ENCODE peak calls at places on chromosome 12, in five cellular contexts. P, Q, M, Z and U are unnamed samples.

GRCh38 chr12:2739832-2740641 is 54.7 kb upstream of the FKBP4 start:
- DNase-seq in M (peak), Z (no peak), Q (no peak), P (no peak), U (no peak)

GRCh38 chr12:75635606-75636444 is 124.4 kb upstream of the KRR1 start:
- DNase-seq in Q (no peak), Z (no peak), M (peak), P (peak), U (no peak)

GRCh38 chr12:101567918-101568317 is 26.9 kb upstream of the MYBPC1 start:
- DNase-seq in Q (no peak), Z (no peak), P (no peak), M (no peak), U (no peak)

GRCh38 chr12:60872850-60873713 is 1277.3 kb downstream of the SLC16A7 start:
- DNase-seq in Z (no peak), P (no peak), Q (no peak), M (no peak), U (no peak)

GRCh38 chr12:48936379-48936979 is 11.2 kb upstream of the FKBP11 start:
- DNase-seq in M (peak), Q (peak), P (no peak), Z (no peak), U (peak)

GRCh38 chr12:124804011-124804621 is 59.5 kb downstream of the SCARB1 start:
- DNase-seq in P (no peak), Q (no peak), Z (peak), M (peak), U (no peak)

GRCh38 chr12:121224591-121224990 is 14.7 kb downstream of the P2RX4 start:
- DNase-seq in P (no peak), Z (no peak), M (no peak), Q (peak), U (no peak)

GRCh38 chr12:118068361-118068958 is 7.5 kb upstream of the WSB2 start:
- DNase-seq in P (no peak), Q (no peak), Z (no peak), M (no peak), U (no peak)

GRCh38 chr12:91811481-91812287 is 334.0 kb downstream of the BTG1 start:
- DNase-seq in P (no peak), Z (peak), Q (peak), M (peak), U (peak)

GRCh38 chr12:96986883-96987523 is 79.9 kb downstream of the NEDD1 start:
- DNase-seq in Z (no peak), P (no peak), M (peak), Q (no peak), U (no peak)

GRCh38 chr12:56007148-56007891 is 10.2 kb downstream of the SUOX start:
- DNase-seq in M (peak), Z (peak), P (peak), Q (peak), U (peak)

GRCh38 chr12:25018146-25018545 is 69.2 kb upstream of the BCAT1 start:
- DNase-seq in P (no peak), M (no peak), Z (no peak), Q (no peak), U (no peak)

GRCh38 chr12:52525661-52526499 is 5.7 kb upstream of the KRT5 start:
- DNase-seq in Q (peak), Z (no peak), P (no peak), M (no peak), U (peak)

GRCh38 chr12:122918827-122919226 is 22.9 kb upstream of the VPS37B start:
- DNase-seq in P (peak), Q (no peak), Z (no peak), M (no peak), U (no peak)

GRCh38 chr12:120666577-120667390 is 20.2 kb upstream of the MLEC start:
- DNase-seq in Z (no peak), M (no peak), P (no peak), Q (no peak), U (no peak)

GRCh38 chr12:104793280-104793679 is 164.8 kb downstream of the SLC41A2 start:
- DNase-seq in P (no peak), Q (no peak), Z (peak), M (peak), U (no peak)

GRCh38 chr12:122174155-122174845 is at the start of gene IL31:
- DNase-seq in Q (no peak), P (no peak), M (no peak), Z (no peak), U (no peak)

GRCh38 chr12:107329569-107330324 is 236.4 kb upstream of the CRY1 start:
- DNase-seq in P (no peak), M (peak), Q (no peak), Z (no peak), U (peak)

GRCh38 chr12:20601668-20602280 is 93.4 kb upstream of the SLCO1C1 start:
- DNase-seq in Q (no peak), P (peak), Z (no peak), M (peak), U (no peak)

GRCh38 chr12:131092911-131093901 is 139.5 kb downstream of the ADGRD1 start:
- DNase-seq in M (no peak), Z (no peak), Q (peak), P (no peak), U (peak)

GRCh38 chr12:42893196-42893595 is 303.6 kb upstream of the PRICKLE1 start:
- DNase-seq in Q (no peak), M (no peak), Z (no peak), P (no peak), U (no peak)

GRCh38 chr12:76878899-76879709 is at the start of gene CSRP2:
- DNase-seq in M (peak), P (no peak), Q (peak), Z (peak), U (no peak)

GRCh38 chr12:57143454-57143853 is 4.0 kb downstream of the LRP1-AS start:
- DNase-seq in P (no peak), M (no peak), Q (no peak), Z (no peak), U (no peak)

GRCh38 chr12:26939953-26940352 is 1.7 kb downstream of the FGFR1OP2 start:
- DNase-seq in P (no peak), Q (no peak), M (no peak), Z (no peak), U (no peak)

GRCh38 chr12:26940820-26941219 is 2.5 kb downstream of the FGFR1OP2 start:
- DNase-seq in Z (no peak), Q (no peak), M (no peak), P (no peak), U (no peak)

GRCh38 chr12:26937863-26938659 is at the start of the genes FGFR1OP2 and INTS13:
- DNase-seq in M (peak), Z (peak), P (peak), Q (peak), U (peak)

GRCh38 chr12:26938660-26939185 is 453 bp downstream of the FGFR1OP2 start:
- DNase-seq in P (no peak), Z (no peak), M (no peak), Q (no peak), U (no peak)

GRCh38 chr12:26939192-26939832 is 1.0 kb downstream of the FGFR1OP2 start:
- DNase-seq in M (no peak), P (no peak), Q (no peak), Z (no peak), U (no peak)
- TF ChIP-seq CTCF in M (no peak), P (no peak), Q (no peak), Z (no peak), U (no peak)

GRCh38 chr12:89797436-89797835 is 88.8 kb upstream of the ATP2B1 start:
- DNase-seq in Q (no peak), Z (no peak), P (no peak), M (no peak), U (no peak)

GRCh38 chr12:89793946-89794345 is 85.3 kb upstream of the ATP2B1 start:
- DNase-seq in M (no peak), Z (no peak), P (no peak), Q (no peak), U (no peak)

GRCh38 chr12:89800435-89800834 is 91.8 kb upstream of the ATP2B1 start:
- DNase-seq in Q (no peak), P (no peak), Z (no peak), M (no peak), U (no peak)

GRCh38 chr12:89799316-89799715 is 90.7 kb upstream of the ATP2B1 start:
- DNase-seq in M (no peak), P (no peak), Z (no peak), Q (no peak), U (no peak)

DNA sequence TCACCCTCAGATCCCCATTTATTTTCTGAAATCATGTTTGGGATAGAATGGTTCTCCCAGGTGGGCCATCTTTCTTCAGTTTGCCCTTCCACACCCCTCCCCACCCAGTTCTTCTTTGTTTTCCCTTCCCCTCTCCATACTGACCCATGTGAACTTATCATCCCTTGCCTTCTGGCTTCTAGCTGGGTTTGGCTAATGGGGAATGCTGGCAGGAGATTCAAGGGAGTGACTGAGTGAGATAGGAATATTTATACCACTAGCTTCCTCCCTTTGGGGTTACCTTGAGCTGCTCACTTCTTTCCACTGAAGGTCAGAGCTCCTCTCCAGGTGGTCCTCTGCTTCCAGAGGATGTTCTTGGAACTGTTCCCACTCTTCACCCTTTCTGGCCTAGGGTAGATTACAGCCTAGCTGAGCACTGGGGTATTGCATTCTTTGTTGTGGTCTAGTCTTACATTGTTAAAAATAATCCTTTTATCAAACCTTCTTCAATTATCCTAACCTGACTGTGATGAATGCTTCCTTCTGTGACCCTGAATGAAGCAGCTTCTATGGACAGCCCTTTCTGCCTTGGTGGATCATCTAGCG is 88.3 kb upstream of the ATP2B1 start:
- DNase-seq in P (no peak), Z (no peak), M (no peak), Q (no peak), U (no peak)
- TF ChIP-seq CTCF in P (no peak), Z (no peak), M (no peak), Q (no peak), U (no peak)

DNA sequence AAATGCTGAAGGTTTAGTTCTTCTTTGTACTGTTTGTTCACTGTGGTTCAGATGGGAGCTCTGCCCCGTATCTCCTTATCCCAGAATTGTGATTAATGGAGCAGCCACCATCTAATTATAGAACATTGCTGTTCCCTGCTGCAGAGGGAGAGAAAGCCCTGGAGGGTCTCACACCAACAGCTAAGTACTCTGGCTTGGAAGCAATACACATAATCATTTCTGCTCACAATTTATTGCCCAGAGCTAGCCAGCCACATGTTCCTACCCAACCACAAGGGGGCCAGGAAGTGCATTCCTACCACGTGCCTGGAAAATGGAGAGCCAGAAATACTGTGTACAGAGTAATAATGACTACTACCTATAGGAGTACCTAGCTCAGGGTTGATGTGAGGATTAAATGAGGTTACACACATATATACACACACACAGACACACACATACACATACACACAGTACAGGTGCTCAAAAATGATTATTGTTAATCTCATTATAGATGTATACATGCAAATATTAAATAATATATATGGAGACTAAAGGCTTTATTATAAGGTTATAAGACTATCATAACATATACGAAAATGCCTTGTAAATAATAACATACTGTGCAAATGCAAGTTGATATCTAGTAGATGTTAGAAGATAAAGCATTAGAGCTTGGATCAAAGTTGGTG is 22.3 kb downstream of the MSRB3 start:
- DNase-seq in Z (no peak), Q (no peak), M (peak), P (no peak), U (no peak)
- TF ChIP-seq CTCF in Z (peak), Q (peak), M (peak), P (peak), U (peak)

GRCh38 chr12:72602616-72603015 is 330.4 kb downstream of the TRHDE start:
- DNase-seq in P (peak), Q (no peak), Z (peak), M (no peak), U (no peak)
- TF ChIP-seq CTCF in P (no peak), Q (no peak), Z (no peak), M (no peak), U (no peak)

DNA sequence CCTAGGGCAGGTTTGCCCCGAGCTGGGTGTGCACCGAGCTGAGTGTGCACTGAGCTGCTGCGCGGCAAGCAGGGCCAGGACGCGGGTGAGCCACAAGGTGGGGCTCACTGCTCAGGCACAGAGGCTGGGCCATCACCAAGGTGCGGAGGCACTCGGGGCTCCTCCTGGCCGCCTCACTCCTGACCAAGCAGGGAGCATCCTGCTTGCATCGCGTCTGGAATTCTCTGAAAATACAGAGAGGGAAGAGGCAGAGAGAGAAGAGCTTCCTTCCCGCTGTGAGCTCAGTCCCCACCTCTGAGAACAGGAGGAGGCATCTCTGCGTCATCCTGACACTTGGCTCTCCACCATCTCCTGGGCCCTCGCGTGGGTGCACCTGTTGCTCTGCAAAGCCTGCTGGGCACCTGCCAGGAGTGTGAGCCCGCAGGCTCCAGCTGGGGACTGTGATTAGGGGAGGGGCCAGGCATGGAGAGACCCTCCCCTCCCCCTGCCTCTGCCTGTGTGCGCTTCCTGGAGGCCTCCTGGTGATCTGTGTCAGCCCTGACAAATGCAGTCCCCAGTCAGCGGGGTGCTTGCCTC is 116.3 kb downstream of the GLT1D1 start:
- DNase-seq in Q (no peak), P (no peak), M (no peak), Z (no peak), U (no peak)
- TF ChIP-seq CTCF in Q (no peak), P (no peak), M (no peak), Z (no peak), U (peak)

GRCh38 chr12:47746523-47746922 is 12.2 kb downstream of the RAPGEF3 start:
- DNase-seq in Q (no peak), Z (no peak), P (no peak), M (no peak), U (no peak)
- TF ChIP-seq CTCF in Q (no peak), Z (no peak), P (no peak), M (no peak), U (no peak)

GRCh38 chr12:109880049-109880931 is at the start of gene GLTP:
- DNase-seq in P (no peak), M (peak), Q (peak), Z (peak), U (peak)
- TF ChIP-seq CTCF in P (peak), M (no peak), Q (peak), Z (peak), U (peak)